ENCODE peak calls at places on chromosomes 3 and 15, in five cellular contexts. One of them, this sample, is unnamed. For H3K36me3 and H3K9me3, the result is how much of the 10 kb centered on the place peaks cover.

GRCh38 chr15:78461171-78461881 is 23.3 kb downstream of the IREB2 start:
- DNase-seq in CD8-positive, alpha-beta T cell: peak
- DNase-seq in left ventricle myocardium inferior: no peak
- DNase-seq in body of pancreas: no peak
- DNase-seq in HepG2: no peak
- DNase-seq in this sample: no peak

GRCh38 chr3:40939113-40940070 is 259.9 kb upstream of the CTNNB1 start:
- DNase-seq in CD8-positive, alpha-beta T cell: no peak
- DNase-seq in body of pancreas: peak
- DNase-seq in left ventricle myocardium inferior: no peak
- DNase-seq in HepG2: no peak
- DNase-seq in this sample: peak

GRCh38 chr3:50189274-50189673 is 2.1 kb upstream of the GNAT1 start:
- DNase-seq in HepG2: peak
- DNase-seq in left ventricle myocardium inferior: peak
- DNase-seq in CD8-positive, alpha-beta T cell: peak
- DNase-seq in body of pancreas: peak
- DNase-seq in this sample: peak

GRCh38 chr15:94576889-94577533 is 345.6 kb downstream of the MCTP2 start:
- DNase-seq in CD8-positive, alpha-beta T cell: peak
- DNase-seq in body of pancreas: peak
- DNase-seq in HepG2: peak
- DNase-seq in left ventricle myocardium inferior: no peak
- DNase-seq in this sample: peak

GRCh38 chr3:23385327-23385726 is 182.2 kb downstream of the UBE2E2 start:
- DNase-seq in body of pancreas: no peak
- DNase-seq in left ventricle myocardium inferior: no peak
- DNase-seq in HepG2: no peak
- DNase-seq in CD8-positive, alpha-beta T cell: no peak
- DNase-seq in this sample: no peak

GRCh38 chr3:78895528-78895927 is 872.3 kb downstream of the ROBO1 start:
- DNase-seq in CD8-positive, alpha-beta T cell: no peak
- DNase-seq in body of pancreas: no peak
- DNase-seq in HepG2: no peak
- DNase-seq in left ventricle myocardium inferior: no peak
- DNase-seq in this sample: no peak

GRCh38 chr3:78875431-78875830 is 892.4 kb downstream of the ROBO1 start:
- DNase-seq in HepG2: no peak
- DNase-seq in left ventricle myocardium inferior: no peak
- DNase-seq in body of pancreas: no peak
- DNase-seq in CD8-positive, alpha-beta T cell: no peak
- DNase-seq in this sample: no peak

GRCh38 chr15:42772126-42772525 is 35.2 kb upstream of the CDAN1 start:
- DNase-seq in left ventricle myocardium inferior: peak
- DNase-seq in HepG2: no peak
- DNase-seq in CD8-positive, alpha-beta T cell: no peak
- DNase-seq in body of pancreas: no peak
- DNase-seq in this sample: no peak

GRCh38 chr15:31758126-31758525 is 272.2 kb upstream of the CHRNA7 start:
- DNase-seq in CD8-positive, alpha-beta T cell: no peak
- DNase-seq in HepG2: no peak
- DNase-seq in left ventricle myocardium inferior: peak
- DNase-seq in body of pancreas: peak
- DNase-seq in this sample: peak

GRCh38 chr3:187747506-187747905 is 2.2 kb upstream of the BCL6 start:
- DNase-seq in HepG2: no peak
- DNase-seq in CD8-positive, alpha-beta T cell: no peak
- DNase-seq in body of pancreas: no peak
- DNase-seq in left ventricle myocardium inferior: no peak
- DNase-seq in this sample: no peak

GRCh38 chr3:60010778-60011177 is 961.0 kb upstream of the CFAP20DC start:
- DNase-seq in HepG2: no peak
- DNase-seq in left ventricle myocardium inferior: no peak
- DNase-seq in CD8-positive, alpha-beta T cell: peak
- DNase-seq in body of pancreas: no peak
- DNase-seq in this sample: peak

GRCh38 chr3:98325055-98325454 is 28.6 kb upstream of the OR5K4 start:
- DNase-seq in HepG2: no peak
- DNase-seq in left ventricle myocardium inferior: no peak
- DNase-seq in body of pancreas: peak
- DNase-seq in CD8-positive, alpha-beta T cell: no peak
- DNase-seq in this sample: no peak

DNA sequence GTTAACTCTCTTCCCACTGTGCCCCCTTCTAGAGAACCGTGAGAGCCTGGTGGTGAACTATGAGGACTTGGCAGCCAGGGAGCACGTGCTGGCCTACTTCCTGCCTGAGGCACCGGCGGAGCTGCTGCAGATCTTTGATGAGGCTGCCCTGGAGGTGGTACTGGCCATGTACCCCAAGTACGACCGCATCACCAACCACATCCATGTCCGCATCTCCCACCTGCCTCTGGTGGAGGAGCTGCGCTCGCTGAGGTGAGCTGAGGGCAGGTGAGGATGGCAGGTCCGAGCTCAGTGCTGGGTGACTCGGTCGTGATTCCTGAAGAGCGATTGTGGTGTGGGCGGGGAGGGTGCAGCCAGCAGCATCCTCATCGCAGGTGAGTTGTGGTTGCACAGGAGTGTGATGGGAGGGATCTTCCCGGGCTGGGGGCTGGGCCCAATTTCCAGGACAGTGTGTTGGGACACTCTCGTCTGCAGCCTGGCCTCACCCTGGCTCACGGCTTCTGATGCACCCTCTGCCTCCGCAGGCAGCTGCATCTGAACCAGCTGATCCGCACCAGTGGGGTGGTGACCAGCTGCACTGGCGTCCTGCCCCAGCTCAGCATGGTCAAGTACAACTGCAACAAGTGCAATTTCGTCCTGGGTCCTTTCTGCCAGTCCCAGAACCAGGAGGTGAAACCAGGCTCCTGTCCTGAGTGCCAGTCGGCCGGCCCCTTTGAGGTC is 8.0 kb downstream of the MCM2 start:
- DNase-seq in body of pancreas: no peak
- DNase-seq in left ventricle myocardium inferior: no peak
- DNase-seq in CD8-positive, alpha-beta T cell: no peak
- DNase-seq in HepG2: no peak
- DNase-seq in this sample: no peak
- H3K36me3 ChIP-seq in body of pancreas: under half
- H3K36me3 ChIP-seq in left ventricle myocardium inferior: under half
- H3K36me3 ChIP-seq in CD8-positive, alpha-beta T cell: under half
- H3K36me3 ChIP-seq in HepG2: half or more
- H3K36me3 ChIP-seq in this sample: under half

GRCh38 chr3:146129750-146130149 is 31.2 kb downstream of the PLOD2 start:
- DNase-seq in left ventricle myocardium inferior: no peak
- DNase-seq in HepG2: no peak
- DNase-seq in CD8-positive, alpha-beta T cell: no peak
- DNase-seq in body of pancreas: no peak
- DNase-seq in this sample: no peak
- H3K27ac ChIP-seq in left ventricle myocardium inferior: no peak
- H3K27ac ChIP-seq in HepG2: no peak
- H3K27ac ChIP-seq in CD8-positive, alpha-beta T cell: no peak
- H3K27ac ChIP-seq in body of pancreas: no peak
- H3K27ac ChIP-seq in this sample: no peak

DNA sequence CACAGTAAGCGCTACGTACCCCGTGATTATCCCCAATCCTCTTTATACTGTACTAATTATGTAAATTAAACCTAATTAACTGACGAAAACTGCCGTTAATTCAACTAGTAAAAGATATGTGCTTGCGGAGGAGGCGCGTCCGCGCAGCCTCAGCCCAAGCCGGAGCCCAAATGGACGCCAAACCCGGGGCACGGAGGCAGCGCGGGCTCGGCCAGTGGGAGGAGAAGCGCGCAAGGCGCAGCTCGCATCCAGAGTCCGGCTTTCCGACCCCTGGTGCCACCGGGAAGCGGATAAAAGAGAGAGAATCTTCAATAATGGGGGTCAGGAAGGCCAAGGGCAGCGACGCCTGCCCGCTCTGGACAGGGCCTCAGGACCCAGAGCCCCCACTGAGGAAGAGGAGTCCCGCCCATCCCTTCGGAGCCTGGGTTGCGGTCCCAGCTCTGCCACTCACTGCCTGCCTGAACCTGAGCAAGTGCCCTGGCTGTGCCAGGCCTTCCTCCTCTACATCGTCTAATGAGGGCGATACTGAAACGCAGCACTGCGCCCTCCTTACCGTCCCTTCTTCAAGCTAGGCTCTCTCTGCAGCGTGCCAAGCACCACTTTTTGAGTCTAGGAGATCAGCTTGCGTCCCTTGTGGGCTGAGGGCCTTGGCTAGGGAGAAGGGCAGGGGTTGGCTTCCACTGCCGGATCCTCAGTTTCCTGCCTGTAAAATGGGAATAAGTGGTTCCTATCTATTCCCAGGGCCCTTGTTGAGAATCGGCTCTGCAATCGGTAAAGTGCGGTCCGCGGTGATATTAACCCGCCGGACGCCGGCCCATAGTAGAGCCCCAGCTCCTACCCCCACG is 4.9 kb upstream of the SKOR1 start:
- DNase-seq in CD8-positive, alpha-beta T cell: no peak
- DNase-seq in body of pancreas: no peak
- DNase-seq in HepG2: no peak
- DNase-seq in left ventricle myocardium inferior: no peak
- DNase-seq in this sample: no peak
- H3K9me3 ChIP-seq in CD8-positive, alpha-beta T cell: under half
- H3K9me3 ChIP-seq in body of pancreas: under half
- H3K9me3 ChIP-seq in HepG2: under half
- H3K9me3 ChIP-seq in left ventricle myocardium inferior: under half
- H3K9me3 ChIP-seq in this sample: under half

GRCh38 chr3:64151335-64151871 is 73.9 kb downstream of the PRICKLE2 start:
- DNase-seq in CD8-positive, alpha-beta T cell: no peak
- DNase-seq in body of pancreas: no peak
- DNase-seq in HepG2: no peak
- DNase-seq in left ventricle myocardium inferior: no peak
- DNase-seq in this sample: no peak

GRCh38 chr3:64152100-64152499 is 73.2 kb downstream of the PRICKLE2 start:
- DNase-seq in left ventricle myocardium inferior: no peak
- DNase-seq in body of pancreas: no peak
- DNase-seq in HepG2: no peak
- DNase-seq in CD8-positive, alpha-beta T cell: no peak
- DNase-seq in this sample: no peak

GRCh38 chr3:64150527-64151238 is 74.6 kb downstream of the PRICKLE2 start:
- DNase-seq in CD8-positive, alpha-beta T cell: no peak
- DNase-seq in HepG2: peak
- DNase-seq in left ventricle myocardium inferior: peak
- DNase-seq in body of pancreas: peak
- DNase-seq in this sample: peak

GRCh38 chr3:64148955-64149653 is 76.2 kb downstream of the PRICKLE2 start:
- DNase-seq in left ventricle myocardium inferior: no peak
- DNase-seq in HepG2: no peak
- DNase-seq in body of pancreas: no peak
- DNase-seq in CD8-positive, alpha-beta T cell: no peak
- DNase-seq in this sample: no peak

DNA sequence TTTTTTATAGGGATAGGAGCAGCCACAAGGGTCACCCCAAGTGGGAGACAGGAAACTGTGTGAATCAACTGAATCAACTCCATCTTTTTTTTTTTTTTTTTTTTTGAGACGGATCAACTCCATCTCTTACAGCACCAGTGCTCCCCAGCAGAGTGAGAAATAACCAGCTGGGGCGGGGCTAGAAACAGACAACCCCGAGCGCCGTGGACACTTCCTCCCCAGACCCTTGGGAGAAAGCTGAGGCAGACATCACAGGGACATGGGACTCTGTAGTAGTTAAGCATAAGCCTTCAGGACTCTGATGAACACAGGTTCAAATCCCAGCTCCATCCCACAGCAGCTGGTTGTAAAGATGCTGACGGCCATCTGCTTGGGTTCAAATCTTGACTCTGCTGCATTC is 75.4 kb downstream of the PRICKLE2 start:
- DNase-seq in HepG2: no peak
- DNase-seq in CD8-positive, alpha-beta T cell: no peak
- DNase-seq in body of pancreas: no peak
- DNase-seq in left ventricle myocardium inferior: no peak
- DNase-seq in this sample: no peak
- H3K36me3 ChIP-seq in HepG2: under half
- H3K36me3 ChIP-seq in CD8-positive, alpha-beta T cell: under half
- H3K36me3 ChIP-seq in body of pancreas: under half
- H3K36me3 ChIP-seq in left ventricle myocardium inferior: under half
- H3K36me3 ChIP-seq in this sample: under half

DNA sequence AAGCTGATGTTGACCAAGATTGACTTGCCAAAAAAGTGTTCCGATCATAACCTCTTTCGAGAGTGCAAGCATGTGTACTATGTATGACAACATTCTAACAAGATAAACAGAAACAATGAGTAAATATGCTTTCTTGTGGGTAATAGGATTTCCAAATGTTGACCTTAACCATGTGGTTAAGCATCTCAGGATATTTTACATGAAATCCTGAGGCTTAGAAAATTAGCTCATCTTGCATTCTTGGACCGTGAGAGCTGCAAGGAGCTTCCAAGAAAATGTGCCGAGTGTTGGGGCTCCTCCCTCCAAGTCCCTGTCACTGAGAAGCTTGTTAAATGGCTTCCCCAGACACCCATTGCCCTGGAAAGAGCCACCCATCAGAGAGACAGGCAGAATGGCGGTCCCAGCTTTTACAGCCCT is 50.1 kb downstream of the C3orf20 start:
- DNase-seq in left ventricle myocardium inferior: no peak
- DNase-seq in CD8-positive, alpha-beta T cell: no peak
- DNase-seq in HepG2: no peak
- DNase-seq in body of pancreas: no peak
- DNase-seq in this sample: no peak
- H3K27ac ChIP-seq in left ventricle myocardium inferior: peak
- H3K27ac ChIP-seq in CD8-positive, alpha-beta T cell: no peak
- H3K27ac ChIP-seq in HepG2: no peak
- H3K27ac ChIP-seq in body of pancreas: no peak
- H3K27ac ChIP-seq in this sample: no peak

DNA sequence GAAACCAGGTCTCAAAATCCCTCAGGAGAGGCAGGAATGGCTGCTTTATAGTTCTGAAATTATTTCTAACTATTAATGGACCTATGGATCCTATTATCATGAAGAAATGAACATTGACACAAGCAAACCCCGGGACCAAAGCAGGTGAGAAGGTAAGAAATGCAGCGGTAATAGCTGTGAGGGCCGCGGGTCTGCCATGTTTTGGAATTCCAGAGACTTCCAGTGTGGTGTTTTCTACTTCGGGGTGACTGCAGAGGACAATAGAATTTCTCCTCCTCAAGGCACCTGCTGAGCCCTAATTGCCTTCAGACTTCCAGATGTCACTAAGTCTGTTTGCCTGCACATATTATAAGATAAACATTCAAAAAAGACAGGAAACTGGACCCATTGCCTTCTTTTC is 437.4 kb downstream of the GABRG3 start:
- DNase-seq in left ventricle myocardium inferior: no peak
- DNase-seq in HepG2: no peak
- DNase-seq in body of pancreas: no peak
- DNase-seq in CD8-positive, alpha-beta T cell: no peak
- DNase-seq in this sample: no peak
- H3K9me3 ChIP-seq in left ventricle myocardium inferior: under half
- H3K9me3 ChIP-seq in HepG2: under half
- H3K9me3 ChIP-seq in body of pancreas: under half
- H3K9me3 ChIP-seq in CD8-positive, alpha-beta T cell: under half
- H3K9me3 ChIP-seq in this sample: under half

GRCh38 chr3:123637131-123637530 is 52.3 kb upstream of the HACD2 start:
- DNase-seq in CD8-positive, alpha-beta T cell: no peak
- DNase-seq in left ventricle myocardium inferior: no peak
- DNase-seq in HepG2: no peak
- DNase-seq in body of pancreas: no peak
- DNase-seq in this sample: no peak
- H3K36me3 ChIP-seq in CD8-positive, alpha-beta T cell: under half
- H3K36me3 ChIP-seq in left ventricle myocardium inferior: under half
- H3K36me3 ChIP-seq in HepG2: under half
- H3K36me3 ChIP-seq in body of pancreas: under half
- H3K36me3 ChIP-seq in this sample: under half